ENCODE peak calls at places on chromosomes 1 and 21, in ten cellular contexts. W is stomach, E is transverse colon, B is sigmoid colon, M is esophagus muscularis mucosa, N is GM12878, H is H1, U is suprapubic skin, Q is GM23338, G is spleen. F is an unnamed sample.

GRCh38 chr21:46624050-46624449 is 11.4 kb upstream of the PRMT2 start:
- DNase-seq in W (no peak), E (no peak), B (no peak), M (no peak), N (no peak), H (no peak), U (no peak), Q (no peak), G (no peak), F (no peak)

GRCh38 chr1:183024352-183025337 is 1.4 kb downstream of the LAMC1 start:
- DNase-seq in W (no peak), E (no peak), B (no peak), M (no peak), N (no peak), H (no peak), U (no peak), Q (no peak), G (no peak), F (no peak)

GRCh38 chr1:22710688-22711024 is at the start of gene EPHB2:
- DNase-seq in W (peak), E (peak), B (no peak), M (no peak), N (no peak), H (peak), U (no peak), Q (peak), G (no peak), F (peak)

GRCh38 chr21:38910390-38911008 is 104.8 kb downstream of the ETS2 start:
- DNase-seq in W (no peak), E (peak), B (no peak), M (no peak), N (no peak), H (no peak), U (no peak), Q (no peak), G (no peak), F (no peak)

GRCh38 chr21:15645830-15646229 is 84.0 kb upstream of the USP25 start:
- DNase-seq in W (no peak), E (no peak), B (no peak), M (no peak), N (no peak), H (no peak), U (no peak), Q (no peak), G (no peak), F (no peak)

GRCh38 chr1:32496127-32496526 is 31.3 kb downstream of the ZBTB8B start:
- DNase-seq in W (no peak), E (no peak), B (no peak), M (no peak), N (no peak), H (no peak), U (no peak), Q (no peak), G (no peak), F (no peak)

GRCh38 chr1:99594205-99594604 is 51.7 kb upstream of the PALMD start:
- DNase-seq in W (no peak), E (no peak), B (no peak), M (no peak), N (no peak), H (no peak), U (no peak), Q (no peak), G (no peak), F (no peak)

GRCh38 chr1:109197163-109198042 is 16.3 kb upstream of the SARS1 start:
- DNase-seq in W (no peak), E (no peak), B (no peak), M (no peak), N (no peak), H (no peak), U (no peak), Q (no peak), G (no peak), F (no peak)

GRCh38 chr21:38984982-38985422 is 179.3 kb downstream of the ETS2 start:
- DNase-seq in W (no peak), E (no peak), B (no peak), M (no peak), N (no peak), H (no peak), U (no peak), Q (no peak), G (no peak), F (no peak)

GRCh38 chr21:41680444-41681335 is 86.2 kb downstream of the RIPK4 start:
- DNase-seq in W (no peak), E (no peak), B (no peak), M (no peak), N (no peak), H (no peak), U (no peak), Q (peak), G (peak), F (no peak)

GRCh38 chr1:99627615-99628014 is 18.3 kb upstream of the PALMD start:
- DNase-seq in W (no peak), E (no peak), B (no peak), M (no peak), N (no peak), H (no peak), U (no peak), Q (no peak), G (no peak), F (no peak)

GRCh38 chr1:224851210-224851849 is 78.1 kb upstream of the DNAH14 start:
- DNase-seq in W (peak), E (peak), B (no peak), M (no peak), N (peak), H (peak), U (no peak), Q (peak), G (no peak), F (peak)

GRCh38 chr1:221204055-221204833 is 325.0 kb downstream of the HLX start:
- DNase-seq in W (no peak), E (no peak), B (no peak), M (no peak), N (no peak), H (no peak), U (no peak), Q (no peak), G (no peak), F (no peak)

GRCh38 chr21:34579411-34579810 is 35.5 kb downstream of the RCAN1 start:
- DNase-seq in W (no peak), E (no peak), B (no peak), M (no peak), N (no peak), H (no peak), U (no peak), Q (no peak), G (no peak), F (no peak)

GRCh38 chr1:203075249-203076030 is 10.4 kb downstream of the MYOG start:
- DNase-seq in W (no peak), E (no peak), B (peak), M (no peak), N (no peak), H (no peak), U (no peak), Q (peak), G (peak), F (no peak)

GRCh38 chr1:1889847-1890505 is 911 bp downstream of the GNB1 start:
- DNase-seq in W (peak), E (peak), B (no peak), M (no peak), N (no peak), H (no peak), U (no peak), Q (peak), G (peak), F (peak)

GRCh38 chr1:26994020-26994745 is 691 bp downstream of the TRNP1 start:
- DNase-seq in W (no peak), E (no peak), B (no peak), M (no peak), N (no peak), H (peak), U (no peak), Q (peak), G (no peak), F (no peak)

GRCh38 chr1:177780096-177780700 is 189.7 kb downstream of the SEC16B start:
- DNase-seq in W (no peak), E (no peak), B (no peak), M (no peak), N (no peak), H (no peak), U (no peak), Q (peak), G (no peak), F (no peak)

GRCh38 chr1:58764294-58764978 is 19.4 kb downstream of the JUN start:
- DNase-seq in W (no peak), E (no peak), B (no peak), M (no peak), N (no peak), H (no peak), U (no peak), Q (no peak), G (no peak), F (no peak)

GRCh38 chr1:43329995-43330751 is 7.4 kb upstream of the MPL start:
- DNase-seq in W (no peak), E (no peak), B (peak), M (no peak), N (no peak), H (no peak), U (no peak), Q (peak), G (peak), F (peak)

GRCh38 chr1:69167876-69168275 is 399.8 kb upstream of the LRRC7 start:
- DNase-seq in W (no peak), E (no peak), B (no peak), M (no peak), N (no peak), H (no peak), U (no peak), Q (no peak), G (no peak), F (no peak)

GRCh38 chr1:9844106-9844505 is 20.3 kb upstream of the CLSTN1 start:
- DNase-seq in W (no peak), E (no peak), B (peak), M (no peak), N (no peak), H (no peak), U (no peak), Q (no peak), G (peak), F (no peak)

GRCh38 chr1:116720406-116721071 is 33.7 kb upstream of the CD2 start:
- DNase-seq in W (no peak), E (no peak), B (no peak), M (no peak), N (no peak), H (no peak), U (no peak), Q (no peak), G (no peak), F (no peak)

GRCh38 chr1:63780541-63780940 is 6.7 kb downstream of the ROR1 start:
- DNase-seq in W (no peak), E (no peak), B (no peak), M (peak), N (no peak), H (no peak), U (no peak), Q (peak), G (no peak), F (no peak)

GRCh38 chr1:84845357-84845756 is 47.6 kb downstream of the LPAR3 start:
- DNase-seq in W (no peak), E (no peak), B (no peak), M (no peak), N (no peak), H (no peak), U (no peak), Q (no peak), G (no peak), F (no peak)
- TF ChIP-seq POLR2AphosphoS5 in W (no peak), E (no peak), B (no peak), M (no peak), N (no peak), H (no peak), U (no peak), Q (no peak), G (no peak), F (no peak)

GRCh38 chr1:3907621-3908165 is 7.6 kb upstream of the C1orf174 start:
- DNase-seq in W (no peak), E (no peak), B (peak), M (no peak), N (no peak), H (no peak), U (peak), Q (no peak), G (peak), F (no peak)
- TF ChIP-seq POLR2AphosphoS5 in W (no peak), E (no peak), B (no peak), M (no peak), N (no peak), H (no peak), U (no peak), Q (no peak), G (no peak), F (no peak)

DNA sequence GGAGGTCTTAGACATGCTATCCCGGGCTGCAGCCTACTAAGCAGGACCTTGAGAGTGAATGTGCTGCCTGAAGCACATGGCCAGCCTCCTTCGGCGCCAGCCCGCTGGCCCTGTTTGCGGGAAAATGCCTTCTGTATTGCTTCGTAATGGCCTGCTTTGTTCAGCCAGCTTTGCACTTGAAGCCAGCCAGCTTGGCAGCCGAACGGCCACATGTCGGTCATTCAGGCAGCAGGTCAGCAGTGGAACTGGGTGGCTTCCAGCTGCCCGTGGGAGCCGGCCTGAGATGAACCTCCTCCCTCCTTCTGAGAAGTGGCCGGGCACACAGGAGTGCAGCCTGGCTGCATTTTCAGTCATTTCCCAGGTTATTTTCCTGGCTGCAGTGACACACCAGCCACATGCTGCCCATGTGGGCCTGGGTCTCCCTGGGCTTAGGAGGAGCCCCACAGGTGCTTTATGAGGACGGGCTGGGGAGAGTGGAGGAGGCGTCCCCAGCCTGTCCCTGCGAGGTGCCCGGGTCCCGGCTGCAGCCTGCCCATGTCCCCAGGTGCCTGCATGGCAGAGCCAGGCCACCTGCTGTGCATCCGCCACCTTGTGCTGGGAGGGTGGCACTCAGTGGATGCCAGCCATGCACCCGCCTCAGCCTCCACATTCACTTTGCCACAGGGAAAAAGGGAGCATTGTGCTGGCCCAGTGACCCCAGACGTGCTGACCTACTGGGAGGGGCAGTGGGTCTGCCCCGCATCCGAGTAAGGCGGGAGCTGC is 103.5 kb downstream of the SIK1 start:
- DNase-seq in W (peak), E (no peak), B (no peak), M (no peak), N (no peak), H (no peak), U (no peak), Q (no peak), G (no peak), F (no peak)
- TF ChIP-seq POLR2AphosphoS5 in W (peak), E (no peak), B (no peak), M (no peak), N (no peak), H (no peak), U (no peak), Q (no peak), G (peak), F (no peak)

GRCh38 chr1:158149577-158150269 is 31.0 kb upstream of the CD1D start:
- DNase-seq in W (peak), E (peak), B (peak), M (peak), N (peak), H (peak), U (peak), Q (peak), G (peak), F (peak)
- TF ChIP-seq POLR2AphosphoS5 in W (peak), E (peak), B (peak), M (peak), N (no peak), H (no peak), U (no peak), Q (peak), G (peak), F (no peak)

DNA sequence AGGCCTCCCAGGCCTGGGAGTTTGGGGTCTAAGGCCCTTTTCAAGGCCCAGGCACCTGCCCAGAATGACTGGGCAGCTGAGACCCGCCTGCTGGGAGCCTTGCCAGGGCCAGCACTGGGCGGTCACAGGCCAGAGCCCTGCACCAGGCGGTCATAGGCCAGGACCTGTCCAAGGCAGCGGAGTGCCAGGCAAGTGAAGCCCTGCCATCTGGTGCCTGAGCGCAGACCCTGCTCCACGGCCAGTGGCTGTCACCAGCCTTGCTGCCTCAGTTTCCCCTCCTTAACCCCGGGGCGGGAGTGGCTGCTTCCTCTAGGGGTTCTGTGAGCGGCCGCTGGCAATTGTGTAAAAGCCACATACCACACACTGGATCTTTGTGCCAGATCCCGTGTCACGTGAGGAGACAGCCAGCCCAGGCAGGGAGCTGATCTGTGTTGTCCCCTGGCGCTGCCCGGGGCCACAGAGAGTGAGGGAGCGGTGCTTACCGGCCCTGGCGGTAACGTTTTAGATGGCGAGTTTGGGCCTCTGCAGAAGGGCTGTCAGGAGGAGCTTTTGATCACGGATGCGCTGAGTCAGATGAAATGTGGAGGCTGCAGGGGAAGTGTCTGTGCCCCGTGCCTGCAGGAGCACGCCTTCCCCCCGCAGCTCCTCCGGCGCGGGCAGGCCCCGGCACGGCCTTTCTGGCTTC is 4.6 kb downstream of the COL18A1 start:
- DNase-seq in W (no peak), E (no peak), B (peak), M (no peak), N (no peak), H (no peak), U (no peak), Q (no peak), G (peak), F (no peak)
- TF ChIP-seq POLR2AphosphoS5 in W (no peak), E (no peak), B (peak), M (no peak), N (no peak), H (no peak), U (no peak), Q (no peak), G (no peak), F (no peak)

DNA sequence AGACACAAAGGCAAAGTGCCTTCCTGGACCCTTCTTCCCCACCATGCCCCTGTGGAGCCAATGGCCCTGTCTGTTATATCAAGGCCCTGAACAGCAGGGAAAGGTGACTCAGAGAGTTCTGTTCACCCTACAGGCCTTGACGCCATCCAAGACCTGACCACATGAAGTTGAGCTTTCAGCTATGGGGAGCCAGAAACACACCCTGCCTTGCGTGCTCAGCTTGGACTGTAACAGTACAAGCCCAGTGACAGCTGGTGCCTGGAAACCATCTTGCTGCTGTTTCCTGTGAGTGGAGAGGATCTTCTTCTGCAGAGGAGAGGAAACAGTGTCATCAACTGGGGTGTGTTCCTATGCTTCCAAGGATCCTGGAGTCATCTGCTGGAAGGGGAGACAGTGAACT is 165.0 kb upstream of the IRF2BP2 start:
- DNase-seq in W (peak), E (no peak), B (peak), M (no peak), N (no peak), H (peak), U (peak), Q (no peak), G (no peak), F (no peak)
- TF ChIP-seq POLR2AphosphoS5 in W (no peak), E (no peak), B (no peak), M (no peak), N (no peak), H (no peak), U (no peak), Q (no peak), G (no peak), F (no peak)

DNA sequence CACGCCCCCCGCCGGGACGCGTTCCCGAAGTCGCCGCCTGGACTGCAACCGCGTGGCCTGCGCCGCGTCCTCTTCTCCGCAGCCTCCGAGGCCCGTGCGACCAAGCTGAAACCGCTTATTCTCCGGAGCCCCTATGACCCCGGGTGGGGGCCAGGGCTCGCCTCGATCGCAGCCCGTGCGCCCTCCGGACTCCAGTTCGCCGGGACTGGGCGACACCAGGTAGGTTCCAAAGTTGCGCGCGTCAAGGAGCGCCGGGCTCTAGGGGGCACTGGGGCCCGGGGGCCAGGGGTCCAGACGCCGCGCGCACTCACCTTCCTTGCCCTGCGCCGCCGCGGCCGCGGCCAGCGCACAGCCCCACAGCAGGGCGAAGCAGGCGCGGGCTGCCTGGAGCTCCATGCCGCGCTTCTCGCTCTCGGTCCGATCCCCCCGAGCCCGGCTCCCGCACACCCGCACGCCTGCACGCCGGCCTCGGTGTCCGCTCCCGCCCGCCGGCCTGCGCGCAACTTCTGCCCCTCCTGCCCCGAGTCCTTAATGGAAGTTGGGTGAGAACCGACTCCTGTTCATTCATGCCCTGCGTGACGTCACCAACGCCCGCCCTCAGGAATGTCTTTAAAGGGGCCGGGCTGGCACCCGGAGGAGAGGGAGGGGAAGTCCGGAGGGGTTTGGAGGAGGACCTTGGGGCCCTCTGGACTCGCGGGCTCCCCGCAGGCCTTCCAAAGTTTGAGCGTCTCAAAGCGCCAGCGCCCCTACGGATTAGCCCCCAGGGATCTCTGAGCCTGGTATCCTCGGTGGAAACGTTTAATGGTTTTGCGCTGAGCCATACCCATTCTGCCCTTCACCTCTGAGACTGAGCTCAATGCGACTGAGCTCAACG is at the start of gene EPHA2:
- DNase-seq in W (peak), E (peak), B (peak), M (no peak), N (no peak), H (peak), U (peak), Q (peak), G (peak), F (no peak)
- TF ChIP-seq POLR2AphosphoS5 in W (peak), E (peak), B (peak), M (peak), N (no peak), H (peak), U (peak), Q (peak), G (peak), F (no peak)